ENCODE peak calls at places on chromosomes 13 and 19, in four cellular contexts. E is NCI-H345, O is hepatic stellate cell, K is LNCaP clone FGC. S is an unnamed sample.

GRCh38 chr19:48925240-48925843 is 8.2 kb upstream of the DHDH start:
- DNase-seq in O (peak), E (no peak), K (no peak), S (no peak)

GRCh38 chr19:54158812-54159351 is 639 bp downstream of the LENG1 start:
- DNase-seq in O (no peak), K (no peak), E (no peak), S (no peak)

GRCh38 chr19:8311461-8312260 is 3.5 kb upstream of the CD320 start:
- DNase-seq in O (no peak), K (peak), E (peak), S (no peak)

GRCh38 chr19:43562698-43563241 is 12.6 kb downstream of the XRCC1 start:
- DNase-seq in O (peak), E (no peak), K (no peak), S (peak)

GRCh38 chr13:67158903-67159302 is 71.2 kb downstream of the PCDH9 start:
- DNase-seq in E (no peak), K (no peak), O (no peak), S (no peak)

GRCh38 chr13:32852568-32852967 is 163.7 kb upstream of the KL start:
- DNase-seq in E (no peak), K (peak), O (no peak), S (no peak)

GRCh38 chr13:108306768-108307332 is 37.3 kb downstream of the TNFSF13B start:
- DNase-seq in E (no peak), O (no peak), K (no peak), S (no peak)

GRCh38 chr13:22218784-22219183 is 547.9 kb downstream of the FGF9 start:
- DNase-seq in K (peak), O (no peak), E (no peak), S (no peak)

GRCh38 chr19:6828306-6828697 is 55.8 kb downstream of the VAV1 start:
- DNase-seq in K (no peak), O (no peak), E (no peak), S (no peak)

GRCh38 chr13:45587897-45588296 is 27.6 kb downstream of the ERICH6B start:
- DNase-seq in K (no peak), E (no peak), O (no peak), S (no peak)

GRCh38 chr19:2586196-2586595 is 110.3 kb downstream of the GADD45B start:
- DNase-seq in E (no peak), K (no peak), O (no peak), S (no peak)

GRCh38 chr13:78190296-78190695 is 271.7 kb upstream of the EDNRB start:
- DNase-seq in E (no peak), K (no peak), O (no peak), S (no peak)

GRCh38 chr13:101307181-101307701 is 109.1 kb downstream of the NALCN start:
- DNase-seq in K (no peak), O (peak), E (no peak), S (peak)

GRCh38 chr13:94061316-94061715 is 418.2 kb downstream of the DCT start:
- DNase-seq in K (no peak), E (no peak), O (no peak), S (no peak)

GRCh38 chr19:57317503-57317902 is 2.8 kb upstream of the ZNF543 start:
- DNase-seq in O (no peak), K (no peak), E (no peak), S (no peak)

GRCh38 chr19:1871140-1871597 is 7.8 kb upstream of the KLF16 start:
- DNase-seq in O (no peak), K (peak), E (no peak), S (no peak)

GRCh38 chr13:80840313-80840976 is 499.5 kb upstream of the SPRY2 start:
- DNase-seq in K (no peak), O (no peak), E (no peak), S (no peak)

GRCh38 chr19:45446295-45446694 is 21.5 kb upstream of the FOSB start:
- DNase-seq in K (no peak), E (no peak), O (no peak), S (peak)

GRCh38 chr19:15197275-15198005 is 3.4 kb downstream of the NOTCH3 start:
- DNase-seq in K (no peak), E (peak), O (no peak), S (peak)

GRCh38 chr19:4877753-4878490 is 10.5 kb upstream of the PLIN3 start:
- DNase-seq in O (no peak), K (no peak), E (no peak), S (no peak)

GRCh38 chr13:113820813-113821651 is 42.8 kb downstream of the GAS6 start:
- DNase-seq in E (peak), K (no peak), O (peak), S (no peak)

GRCh38 chr19:39438270-39438934 is 2.7 kb upstream of the RPS16 start:
- DNase-seq in E (no peak), K (no peak), O (no peak), S (no peak)